ENCODE peak calls at places on chromosome 9, in four cellular contexts. D is COLO829; S is nephron progenitor cell; L is CD4-positive, alpha-beta T cell. T is an unnamed sample.

GRCh38 chr9:91426123-91426745 is 2.6 kb upstream of the NFIL3 start:
- DNase-seq in D (peak), S (no peak), L (no peak), T (no peak)

GRCh38 chr9:74001382-74001781 is 495.8 kb upstream of the RORB start:
- DNase-seq in D (no peak), S (no peak), L (no peak), T (no peak)

GRCh38 chr9:122580360-122580759 is 2.8 kb downstream of the OR1L8 start:
- DNase-seq in D (no peak), S (no peak), L (no peak), T (no peak)

GRCh38 chr9:133484671-133485437 is 6.0 kb upstream of the SLC2A6 start:
- DNase-seq in D (no peak), S (no peak), L (no peak), T (no peak)

GRCh38 chr9:126692041-126692758 is 78.5 kb downstream of the LMX1B start:
- DNase-seq in D (no peak), S (no peak), L (no peak), T (no peak)

GRCh38 chr9:126532951-126533910 is 80.5 kb upstream of the LMX1B start:
- DNase-seq in D (no peak), S (no peak), L (no peak), T (no peak)

GRCh38 chr9:36204906-36205547 is 14.3 kb downstream of the CLTA start:
- DNase-seq in D (no peak), S (no peak), L (no peak), T (no peak)

GRCh38 chr9:135170535-135170934 is 83.1 kb downstream of the OLFM1 start:
- DNase-seq in D (no peak), S (no peak), L (no peak), T (no peak)

GRCh38 chr9:124480621-124480981 is 26.6 kb downstream of the NR5A1 start:
- DNase-seq in D (peak), S (peak), L (no peak), T (peak)

GRCh38 chr9:30075451-30076199 is 2308.8 kb upstream of the ACO1 start:
- DNase-seq in D (no peak), S (no peak), L (no peak), T (no peak)